ENCODE peak calls at places on chromosomes 16 and 17, in seven cellular contexts. L is adipocyte, Y is mesendoderm, P is SK-N-SH, X is heart right ventricle, W is PC-3, U is lung. Z is an unnamed sample. For H3K36me3, the result is how much of the 10 kb centered on the place peaks cover.

GRCh38 chr17:30924341-30924740 is 2.6 kb downstream of the ADAP2 start:
- DNase-seq in L (no peak), Y (peak), P (no peak), X (no peak), W (no peak), U (no peak), Z (peak)

GRCh38 chr17:15999974-16000827 is 577 bp downstream of the TTC19 start:
- DNase-seq in L (peak), Y (peak), P (no peak), X (peak), W (peak), U (no peak), Z (no peak)

GRCh38 chr16:73877148-73877547 is 419.5 kb upstream of the PSMD7 start:
- DNase-seq in L (no peak), Y (no peak), P (no peak), X (no peak), W (no peak), U (no peak), Z (no peak)

GRCh38 chr16:84851192-84852127 is 31.7 kb downstream of the CRISPLD2 start:
- DNase-seq in L (peak), Y (peak), P (no peak), X (no peak), W (peak), U (no peak), Z (peak)

GRCh38 chr16:63577891-63578290 is 1541.7 kb upstream of the CDH8 start:
- DNase-seq in L (no peak), Y (no peak), P (no peak), X (no peak), W (no peak), U (no peak), Z (no peak)

GRCh38 chr17:38590988-38591758 is 14.6 kb downstream of the SRCIN1 start:
- DNase-seq in L (no peak), Y (peak), P (no peak), X (no peak), W (peak), U (peak), Z (no peak)

GRCh38 chr16:4684030-4684715 is 9.2 kb upstream of the NUDT16L1 start:
- DNase-seq in L (no peak), Y (no peak), P (no peak), X (no peak), W (no peak), U (no peak), Z (no peak)

GRCh38 chr17:80947200-80947940 is 44.3 kb upstream of the CHMP6 start:
- DNase-seq in L (no peak), Y (no peak), P (no peak), X (no peak), W (no peak), U (no peak), Z (no peak)

GRCh38 chr17:49388290-49388640 is 26.2 kb upstream of the ZNF652 start:
- DNase-seq in L (no peak), Y (no peak), P (no peak), X (no peak), W (no peak), U (no peak), Z (no peak)

GRCh38 chr16:659618-660017 is 8.3 kb upstream of the RHOT2 start:
- DNase-seq in L (no peak), Y (no peak), P (no peak), X (no peak), W (no peak), U (no peak), Z (no peak)

GRCh38 chr17:43330876-43331639 is 67.7 kb upstream of the ARL4D start:
- DNase-seq in L (no peak), Y (no peak), P (no peak), X (no peak), W (no peak), U (no peak), Z (peak)

GRCh38 chr16:60337671-60338070 is 1603.6 kb upstream of the GOT2 start:
- DNase-seq in L (no peak), Y (no peak), P (no peak), X (no peak), W (no peak), U (no peak), Z (no peak)
- H3K36me3 ChIP-seq in L (under half), Y (under half), P (under half), X (under half), W (under half), U (under half), Z (under half)

GRCh38 chr16:27465483-27465879 is 63.5 kb downstream of the IL21R start:
- DNase-seq in L (no peak), Y (no peak), P (no peak), X (no peak), W (no peak), U (no peak), Z (peak)

GRCh38 chr16:27464663-27465482 is 62.9 kb downstream of the IL21R start:
- DNase-seq in L (no peak), Y (no peak), P (no peak), X (no peak), W (no peak), U (no peak), Z (no peak)

GRCh38 chr16:27462846-27463682 is 61.1 kb downstream of the IL21R start:
- DNase-seq in L (no peak), Y (no peak), P (no peak), X (no peak), W (no peak), U (no peak), Z (no peak)

GRCh38 chr16:27462200-27462845 is 60.3 kb downstream of the IL21R start:
- DNase-seq in L (no peak), Y (no peak), P (no peak), X (no peak), W (no peak), U (no peak), Z (no peak)

GRCh38 chr16:27463741-27464662 is 62.0 kb downstream of the IL21R start:
- DNase-seq in L (no peak), Y (no peak), P (no peak), X (no peak), W (no peak), U (no peak), Z (no peak)
- H3K36me3 ChIP-seq in L (half or more), Y (under half), P (under half), X (under half), W (under half), U (half or more), Z (under half)

DNA sequence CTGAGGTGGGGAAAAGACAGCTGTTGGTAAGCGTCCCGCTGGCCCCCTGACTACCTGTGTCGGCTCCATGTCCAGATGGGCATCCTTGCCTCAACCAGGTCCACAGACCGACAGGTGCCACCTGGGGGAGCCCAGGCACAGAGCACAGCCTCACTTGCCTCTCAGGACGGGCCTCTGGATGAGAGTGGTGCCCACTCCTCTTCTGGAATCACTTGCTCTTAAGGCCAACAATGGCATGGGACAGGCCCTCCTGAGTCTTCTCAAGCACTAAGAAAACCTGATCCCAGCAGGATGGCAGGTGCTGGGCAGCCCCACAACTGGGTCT is 17.2 kb downstream of the SLC16A3 start:
- DNase-seq in L (no peak), Y (no peak), P (no peak), X (no peak), W (no peak), U (no peak), Z (no peak)
- H3K36me3 ChIP-seq in L (half or more), Y (under half), P (under half), X (under half), W (half or more), U (half or more), Z (under half)

DNA sequence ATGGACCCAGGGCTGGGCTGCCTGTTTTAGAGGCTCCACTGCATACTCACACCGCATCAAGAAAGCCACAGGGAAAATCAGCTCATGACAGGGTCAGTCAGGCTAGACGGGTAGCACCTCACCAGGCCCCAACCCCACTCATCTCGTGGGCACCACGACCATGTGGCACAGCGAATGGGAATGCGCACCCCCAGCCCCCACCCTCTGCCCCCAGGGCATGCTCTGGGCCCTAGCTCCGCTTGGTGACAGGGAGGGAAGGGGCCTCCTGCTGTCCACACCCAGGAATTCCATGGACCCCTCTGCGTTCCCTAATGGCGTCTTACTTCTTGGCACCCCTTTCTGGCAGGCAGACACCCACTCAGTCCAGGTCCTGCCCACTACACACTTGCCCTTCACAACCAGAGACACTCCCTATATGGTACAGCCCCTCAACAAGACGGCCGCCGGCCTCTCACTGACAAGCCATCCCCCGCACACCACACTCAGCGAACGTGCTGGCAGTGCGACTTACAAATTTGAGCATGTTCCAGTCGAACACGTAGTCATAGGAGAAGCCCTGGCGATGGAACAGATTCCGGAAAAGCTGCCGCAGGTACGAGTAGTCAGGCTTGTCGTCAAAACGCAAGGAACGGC is 22.1 kb downstream of the SLC16A3 start:
- DNase-seq in L (no peak), Y (no peak), P (no peak), X (no peak), W (no peak), U (no peak), Z (no peak)
- H3K36me3 ChIP-seq in L (half or more), Y (under half), P (half or more), X (under half), W (half or more), U (half or more), Z (under half)

GRCh38 chr16:24289301-24289700 is 33.2 kb downstream of the CACNG3 start:
- DNase-seq in L (no peak), Y (no peak), P (no peak), X (no peak), W (no peak), U (no peak), Z (no peak)

GRCh38 chr16:24297375-24297774 is 41.2 kb downstream of the CACNG3 start:
- DNase-seq in L (no peak), Y (no peak), P (no peak), X (no peak), W (no peak), U (peak), Z (no peak)

GRCh38 chr16:24288516-24288915 is 32.4 kb downstream of the CACNG3 start:
- DNase-seq in L (no peak), Y (no peak), P (no peak), X (no peak), W (no peak), U (no peak), Z (no peak)

GRCh38 chr16:24286713-24287405 is 30.7 kb downstream of the CACNG3 start:
- DNase-seq in L (no peak), Y (peak), P (no peak), X (no peak), W (no peak), U (no peak), Z (no peak)

GRCh38 chr16:24291932-24292331 is 35.8 kb downstream of the CACNG3 start:
- DNase-seq in L (no peak), Y (no peak), P (no peak), X (no peak), W (no peak), U (no peak), Z (no peak)
- H3K36me3 ChIP-seq in L (under half), Y (under half), P (under half), X (under half), W (under half), U (under half), Z (under half)

DNA sequence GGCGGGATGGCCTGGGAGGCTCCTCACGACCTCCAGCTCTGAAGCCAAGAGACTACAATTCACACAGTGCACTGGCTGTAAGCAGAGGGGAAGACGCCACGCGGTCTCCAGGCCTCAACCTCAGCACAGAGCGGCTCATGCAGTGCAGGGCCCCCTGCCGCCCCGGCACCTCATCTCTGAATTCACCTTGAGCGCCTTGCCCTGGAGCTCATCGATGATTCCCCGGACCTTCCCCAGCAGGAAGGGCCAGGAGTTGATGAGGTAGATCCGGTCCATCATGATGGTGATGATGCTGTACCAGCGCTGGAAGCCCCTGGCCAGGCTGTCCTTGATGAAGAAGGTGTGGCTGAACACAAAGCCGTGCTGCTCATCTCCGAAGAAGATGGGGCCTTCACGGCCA is 13.2 kb downstream of the FLCN start:
- DNase-seq in L (no peak), Y (no peak), P (no peak), X (no peak), W (no peak), U (no peak), Z (no peak)
- H3K36me3 ChIP-seq in L (half or more), Y (under half), P (under half), X (under half), W (half or more), U (half or more), Z (under half)